ENCODE peak calls at places on chromosomes 2 and 18, in five cellular contexts. L is HepG2, Z is A549, N is GM12878, K is K562. E is an unnamed sample.

GRCh38 chr18:44909191-44909719 is 228.6 kb downstream of the SETBP1 start:
- DNase-seq in L (no peak), K (no peak), N (peak), Z (no peak), E (no peak)

GRCh38 chr18:60506682-60507081 is 134.1 kb upstream of the MC4R start:
- DNase-seq in Z (no peak), K (no peak), L (no peak), N (no peak), E (no peak)

GRCh38 chr2:27502149-27502548 is 5.5 kb downstream of the GCKR start:
- DNase-seq in Z (no peak), N (no peak), L (no peak), K (no peak), E (no peak)

GRCh38 chr18:79400591-79401381 is 5.1 kb downstream of the NFATC1 start:
- DNase-seq in L (no peak), K (peak), N (peak), Z (no peak), E (no peak)

GRCh38 chr2:118577202-118577601 is 270.2 kb downstream of the EN1 start:
- DNase-seq in N (no peak), L (no peak), Z (no peak), K (no peak), E (no peak)

GRCh38 chr18:25284278-25284677 is 67.7 kb downstream of the ZNF521 start:
- DNase-seq in N (no peak), Z (no peak), L (no peak), K (no peak), E (no peak)

GRCh38 chr2:7014201-7014640 is 97.0 kb downstream of the RNF144A start:
- DNase-seq in K (peak), L (peak), Z (no peak), N (no peak), E (peak)

GRCh38 chr2:118845843-118846666 is 1.4 kb downstream of the EN1 start:
- DNase-seq in K (no peak), N (no peak), Z (no peak), L (no peak), E (no peak)

GRCh38 chr2:20264629-20265028 is 39.7 kb upstream of the SDC1 start:
- DNase-seq in L (no peak), Z (no peak), K (no peak), N (no peak), E (no peak)
- TF ChIP-seq MAX in L (no peak), Z (no peak), K (no peak), N (no peak), E (no peak)

GRCh38 chr2:24832991-24833671 is 39.9 kb downstream of the CENPO start:
- DNase-seq in K (no peak), L (no peak), Z (no peak), N (no peak), E (no peak)
- TF ChIP-seq ESRRA in K (no peak), L (no peak), Z (no peak), N (no peak), E (no peak)

DNA sequence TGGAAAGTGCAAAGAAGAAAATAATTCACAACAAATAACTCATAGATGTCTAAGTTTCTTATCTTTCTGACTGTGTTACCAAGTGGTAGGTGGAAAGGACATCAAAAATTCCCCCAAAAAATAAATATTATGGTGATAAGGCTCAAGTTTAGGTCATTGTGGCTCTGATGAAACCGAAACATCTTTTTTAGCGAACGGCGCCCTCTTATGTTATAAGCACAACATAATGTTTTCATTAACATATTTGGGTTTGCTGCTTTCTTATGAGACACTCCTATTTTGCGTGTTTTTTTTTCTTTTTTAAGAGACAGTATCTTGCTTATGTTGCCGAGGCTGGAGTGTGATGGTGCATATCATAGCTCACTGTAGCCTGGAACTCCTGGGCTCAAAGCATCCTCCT is 38.6 kb upstream of the SLC35G4 start:
- DNase-seq in K (no peak), L (no peak), Z (no peak), N (no peak), E (no peak)
- TF ChIP-seq CTCF in K (no peak), L (no peak), Z (peak), N (peak), E (no peak)

DNA sequence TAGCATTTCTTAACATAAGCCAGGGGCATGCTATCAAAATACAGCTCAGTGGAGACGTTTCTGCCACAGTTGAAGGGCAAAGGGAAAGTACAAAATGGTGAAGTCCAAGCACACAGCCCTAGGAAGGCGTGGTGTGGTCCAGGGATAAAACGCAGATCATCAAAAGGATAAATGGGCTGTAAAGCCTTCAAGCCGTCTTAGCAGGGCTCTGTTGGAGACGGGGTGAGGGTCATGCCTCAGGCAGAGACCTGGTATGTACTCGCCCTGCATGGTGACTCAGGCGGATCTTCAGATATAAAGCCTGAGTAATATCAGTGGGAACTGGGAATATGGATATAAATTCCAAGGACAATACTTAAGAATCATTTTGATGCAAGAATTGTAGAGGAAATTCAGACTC is 61.2 kb downstream of the NGEF start:
- DNase-seq in N (no peak), K (no peak), Z (no peak), L (no peak), E (no peak)
- TF ChIP-seq MAX in N (no peak), K (no peak), Z (no peak), L (no peak), E (no peak)

DNA sequence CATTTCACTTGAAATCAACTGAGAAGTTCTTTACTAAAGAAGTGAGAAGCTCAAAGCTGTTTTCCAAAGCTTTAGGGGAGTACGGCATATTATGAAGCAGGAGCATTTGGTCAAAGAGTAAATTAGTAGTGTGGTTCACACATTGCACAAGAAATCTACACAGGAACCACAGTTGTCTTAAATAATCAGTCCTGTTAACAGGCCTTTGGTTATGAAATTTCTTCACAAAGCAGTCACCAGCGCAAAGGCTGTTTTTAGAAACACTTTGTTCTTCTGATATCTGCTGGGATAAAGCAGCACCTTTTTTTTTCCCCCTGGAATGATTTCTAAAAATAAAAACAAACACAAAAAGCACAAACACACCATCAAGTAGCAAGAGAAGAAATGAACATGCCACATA is 475.5 kb downstream of the TXNL1 start:
- DNase-seq in Z (no peak), K (no peak), L (no peak), N (no peak), E (no peak)
- TF ChIP-seq ESRRA in Z (no peak), K (no peak), L (no peak), N (no peak), E (no peak)

DNA sequence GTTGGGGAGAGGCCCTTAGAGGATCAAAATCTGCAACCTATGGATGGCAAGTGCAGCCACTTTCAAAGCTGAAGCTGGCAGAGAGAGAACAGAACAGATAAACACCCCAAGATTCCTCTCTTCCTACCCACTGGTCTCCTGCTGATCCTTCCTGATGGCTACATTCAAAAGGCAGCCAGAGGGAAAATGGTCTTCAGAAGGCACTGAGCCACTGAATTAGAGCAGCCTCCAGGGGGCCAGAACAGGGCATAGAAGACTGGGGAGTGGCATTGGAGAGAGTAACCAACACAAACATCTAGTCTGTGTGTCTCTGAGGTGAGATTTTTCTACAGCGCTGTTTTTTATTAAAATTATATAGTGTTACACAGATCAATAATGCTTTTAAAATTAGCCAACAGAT is 432.6 kb downstream of the PARD3B start:
- DNase-seq in K (no peak), N (no peak), Z (no peak), L (no peak), E (peak)
- TF ChIP-seq CTCF in K (no peak), N (no peak), Z (no peak), L (no peak), E (no peak)

DNA sequence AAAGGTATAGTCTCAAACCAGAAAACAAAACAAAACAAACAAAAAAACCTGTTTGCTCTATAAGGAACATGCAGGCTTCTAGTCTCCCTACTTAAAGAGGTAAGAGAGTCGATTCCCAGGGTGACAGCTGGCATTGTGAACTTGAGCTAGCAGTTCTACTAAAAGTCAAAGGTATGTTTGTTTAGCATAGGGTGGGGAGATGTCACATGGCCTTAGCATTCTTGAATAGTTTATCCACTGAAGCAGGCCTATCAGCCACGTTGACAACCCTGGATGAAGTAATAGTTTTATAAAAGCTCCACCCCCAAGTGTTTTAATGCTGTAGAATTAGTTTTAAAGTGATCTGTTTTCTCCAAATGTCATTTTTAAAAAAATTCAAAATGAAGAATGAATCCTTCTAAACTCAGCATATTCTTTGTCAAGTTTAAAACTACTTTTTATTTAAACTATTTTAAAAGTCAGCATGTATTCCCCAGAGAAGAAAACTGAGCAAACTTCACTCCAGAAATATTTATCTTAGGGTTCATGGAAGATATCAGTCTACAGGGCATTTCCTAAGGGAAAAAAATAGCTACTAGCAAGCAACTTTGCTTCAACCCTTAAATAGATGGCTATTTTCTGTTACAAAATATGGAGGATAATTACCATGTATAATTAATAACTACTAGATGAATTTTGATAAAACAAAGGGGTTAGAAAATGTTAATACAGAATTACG is 1.7 kb downstream of the MYOM1 start:
- DNase-seq in L (peak), K (peak), Z (peak), N (no peak), E (no peak)
- TF ChIP-seq MAX in L (peak), K (no peak), Z (no peak), N (no peak), E (no peak)

GRCh38 chr2:177885828-177886466 is 186.6 kb downstream of the PDE11A start:
- DNase-seq in Z (no peak), N (no peak), L (no peak), K (no peak), E (no peak)

GRCh38 chr2:177888581-177888980 is 184.0 kb downstream of the PDE11A start:
- DNase-seq in L (no peak), N (no peak), Z (no peak), K (no peak), E (no peak)

GRCh38 chr2:177889812-177890460 is 182.6 kb downstream of the PDE11A start:
- DNase-seq in K (no peak), N (no peak), L (no peak), Z (no peak), E (no peak)

GRCh38 chr2:177887722-177888121 is 184.9 kb downstream of the PDE11A start:
- DNase-seq in L (no peak), K (no peak), N (no peak), Z (no peak), E (no peak)

DNA sequence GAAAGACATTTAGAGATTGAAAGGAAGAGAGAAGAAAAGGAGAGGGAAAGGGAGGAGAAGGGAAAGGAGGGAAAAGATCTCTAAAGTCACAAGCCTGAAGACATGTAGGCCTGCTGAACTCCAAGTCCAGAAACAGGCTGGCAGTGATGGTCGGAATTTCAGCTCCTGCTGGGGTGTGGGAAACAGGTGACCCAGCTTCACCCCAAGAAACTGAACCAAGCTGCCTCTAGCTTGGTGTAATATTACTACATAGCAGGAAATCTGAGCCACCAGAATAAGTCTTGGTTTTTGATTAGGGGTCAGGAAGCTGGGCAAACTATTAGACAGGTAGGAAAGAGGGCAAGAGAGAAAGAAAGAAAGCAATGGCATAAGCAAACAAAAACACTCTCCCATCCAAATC is 185.8 kb downstream of the PDE11A start:
- DNase-seq in Z (no peak), N (no peak), L (no peak), K (no peak), E (no peak)
- TF ChIP-seq ESRRA in Z (no peak), N (no peak), L (no peak), K (no peak), E (no peak)